ENCODE peak calls at places on chromosomes 5 and 9, in eight cellular contexts. L is heart left ventricle, B is A549, O is pancreas, U is esophagus muscularis mucosa, N is astrocyte, J is transverse colon, H is kidney. D is an unnamed sample. For H3K9me3, the result is how much of the 10 kb centered on the place peaks cover.

GRCh38 chr5:77946381-77947050 is 170.4 kb upstream of the TBCA start:
- DNase-seq in L (no peak), B (no peak), O (no peak), U (no peak), N (no peak), J (no peak), H (no peak), D (no peak)

GRCh38 chr9:73149371-73150067 is 2.1 kb upstream of the ANXA1 start:
- DNase-seq in L (no peak), B (peak), O (no peak), U (no peak), N (peak), J (no peak), H (no peak), D (no peak)

GRCh38 chr5:107469485-107469884 is 201.3 kb downstream of the EFNA5 start:
- DNase-seq in L (no peak), B (peak), O (no peak), U (no peak), N (peak), J (no peak), H (no peak), D (no peak)

GRCh38 chr9:114580609-114581193 is 6.9 kb upstream of the ATP6V1G1 start:
- DNase-seq in L (no peak), B (no peak), O (no peak), U (no peak), N (no peak), J (no peak), H (no peak), D (no peak)

GRCh38 chr5:132221781-132222648 is 5.6 kb downstream of the P4HA2 start:
- DNase-seq in L (peak), B (no peak), O (no peak), U (no peak), N (peak), J (peak), H (no peak), D (no peak)

GRCh38 chr5:73321757-73322452 is 126.7 kb downstream of the FOXD1 start:
- DNase-seq in L (no peak), B (no peak), O (no peak), U (peak), N (peak), J (no peak), H (no peak), D (no peak)

GRCh38 chr5:140356878-140357730 is 2.9 kb upstream of the SLC4A9 start:
- DNase-seq in L (no peak), B (no peak), O (no peak), U (no peak), N (no peak), J (no peak), H (no peak), D (no peak)

GRCh38 chr5:51381801-51382507 is 1.3 kb upstream of the ISL1 start:
- DNase-seq in L (no peak), B (no peak), O (no peak), U (no peak), N (no peak), J (no peak), H (no peak), D (no peak)

GRCh38 chr9:70421272-70422180 is 7.1 kb upstream of the KLF9 start:
- DNase-seq in L (peak), B (no peak), O (no peak), U (no peak), N (peak), J (no peak), H (no peak), D (no peak)

GRCh38 chr5:8456846-8457186 is 587.9 kb downstream of the MTRR start:
- DNase-seq in L (no peak), B (no peak), O (no peak), U (no peak), N (no peak), J (no peak), H (no peak), D (no peak)

GRCh38 chr5:74325866-74326265 is 314.7 kb downstream of the ENC1 start:
- DNase-seq in L (no peak), B (no peak), O (no peak), U (no peak), N (peak), J (no peak), H (no peak), D (no peak)

GRCh38 chr5:90528704-90529233 is 615 bp downstream of the LYSMD3 start:
- DNase-seq in L (no peak), B (no peak), O (no peak), U (no peak), N (peak), J (no peak), H (no peak), D (no peak)

GRCh38 chr5:176812269-176813259 is 2.2 kb downstream of the UNC5A start:
- DNase-seq in L (no peak), B (peak), O (no peak), U (no peak), N (no peak), J (no peak), H (no peak), D (no peak)

GRCh38 chr9:83469722-83470121 is 68.5 kb downstream of the FRMD3 start:
- DNase-seq in L (peak), B (no peak), O (no peak), U (no peak), N (no peak), J (no peak), H (no peak), D (no peak)

GRCh38 chr9:426976-427375 is 212.3 kb downstream of the DOCK8 start:
- DNase-seq in L (no peak), B (no peak), O (no peak), U (no peak), N (no peak), J (no peak), H (no peak), D (no peak)

GRCh38 chr5:1778138-1779020 is 21.3 kb downstream of the MRPL36 start:
- DNase-seq in L (no peak), B (no peak), O (no peak), U (no peak), N (no peak), J (no peak), H (peak), D (no peak)

GRCh38 chr9:99411479-99412100 is 189.5 kb downstream of the SEC61B start:
- DNase-seq in L (peak), B (no peak), O (no peak), U (no peak), N (no peak), J (no peak), H (no peak), D (no peak)

GRCh38 chr5:139038618-139039305 is 159.4 kb downstream of the SIL1 start:
- DNase-seq in L (no peak), B (peak), O (no peak), U (peak), N (no peak), J (no peak), H (no peak), D (no peak)

GRCh38 chr5:103510851-103511553 is 51.6 kb downstream of the NUDT12 start:
- DNase-seq in L (no peak), B (peak), O (no peak), U (no peak), N (no peak), J (no peak), H (no peak), D (no peak)

GRCh38 chr5:167050568-167051214 is 1240.8 kb upstream of the WWC1 start:
- DNase-seq in L (no peak), B (no peak), O (no peak), U (no peak), N (no peak), J (no peak), H (no peak), D (no peak)

GRCh38 chr5:126002222-126002897 is 420.8 kb upstream of the GRAMD2B start:
- DNase-seq in L (peak), B (no peak), O (no peak), U (no peak), N (peak), J (no peak), H (peak), D (no peak)

GRCh38 chr9:3980771-3981170 is 319.1 kb downstream of the GLIS3 start:
- DNase-seq in L (no peak), B (no peak), O (no peak), U (no peak), N (peak), J (no peak), H (peak), D (no peak)

GRCh38 chr9:83280259-83280658 is 217.3 kb upstream of the RASEF start:
- DNase-seq in L (no peak), B (peak), O (no peak), U (peak), N (peak), J (no peak), H (no peak), D (no peak)

GRCh38 chr5:149455889-149456409 is 76.9 kb upstream of the IL17B start:
- DNase-seq in L (peak), B (no peak), O (no peak), U (no peak), N (peak), J (no peak), H (peak), D (no peak)

GRCh38 chr5:181133610-181134231 is 2.8 kb upstream of the OR2V1 start:
- DNase-seq in L (peak), B (peak), O (no peak), U (no peak), N (peak), J (peak), H (peak), D (no peak)

GRCh38 chr9:113461285-113461684 is 2.2 kb upstream of the RGS3 start:
- DNase-seq in L (no peak), B (no peak), O (no peak), U (peak), N (no peak), J (no peak), H (no peak), D (no peak)

GRCh38 chr9:70677336-70677735 is 262.9 kb upstream of the KLF9 start:
- DNase-seq in L (no peak), B (no peak), O (no peak), U (no peak), N (no peak), J (no peak), H (no peak), D (no peak)

GRCh38 chr9:138075496-138075895 is 197.9 kb downstream of the CACNA1B start:
- DNase-seq in L (no peak), B (no peak), O (no peak), U (peak), N (no peak), J (no peak), H (peak), D (peak)

GRCh38 chr9:138075961-138076649 is 198.5 kb downstream of the CACNA1B start:
- DNase-seq in L (peak), B (no peak), O (no peak), U (peak), N (no peak), J (no peak), H (peak), D (no peak)

GRCh38 chr9:138073408-138073807 is 195.8 kb downstream of the CACNA1B start:
- DNase-seq in L (no peak), B (no peak), O (peak), U (no peak), N (no peak), J (no peak), H (peak), D (no peak)

GRCh38 chr9:138073808-138074207 is 196.2 kb downstream of the CACNA1B start:
- DNase-seq in L (peak), B (no peak), O (no peak), U (no peak), N (no peak), J (no peak), H (peak), D (no peak)

DNA sequence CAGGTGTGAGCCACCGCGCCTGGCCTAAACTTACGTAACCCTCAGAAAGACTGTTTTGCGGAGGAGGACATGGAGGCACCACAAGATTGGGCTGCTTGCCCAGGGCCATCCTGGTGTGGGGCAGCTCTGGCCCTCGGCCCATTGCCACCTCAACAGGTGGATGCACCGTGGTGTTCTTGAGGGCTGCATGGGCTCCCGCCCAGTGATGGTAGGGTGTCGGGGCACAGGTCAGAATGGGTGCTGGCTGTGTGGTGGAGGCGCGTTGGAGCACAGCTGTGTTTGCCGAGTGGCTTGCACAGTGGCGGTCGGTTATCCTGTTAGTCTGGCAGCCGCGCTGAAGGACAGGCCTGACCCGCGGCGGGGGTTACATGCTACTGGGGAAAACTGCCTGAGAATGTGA is 196.9 kb downstream of the CACNA1B start:
- DNase-seq in L (peak), B (no peak), O (no peak), U (peak), N (no peak), J (no peak), H (peak), D (no peak)
- H3K9me3 ChIP-seq in L (under half), B (under half), O (under half), U (under half), N (under half), J (under half), H (under half), D (under half)

DNA sequence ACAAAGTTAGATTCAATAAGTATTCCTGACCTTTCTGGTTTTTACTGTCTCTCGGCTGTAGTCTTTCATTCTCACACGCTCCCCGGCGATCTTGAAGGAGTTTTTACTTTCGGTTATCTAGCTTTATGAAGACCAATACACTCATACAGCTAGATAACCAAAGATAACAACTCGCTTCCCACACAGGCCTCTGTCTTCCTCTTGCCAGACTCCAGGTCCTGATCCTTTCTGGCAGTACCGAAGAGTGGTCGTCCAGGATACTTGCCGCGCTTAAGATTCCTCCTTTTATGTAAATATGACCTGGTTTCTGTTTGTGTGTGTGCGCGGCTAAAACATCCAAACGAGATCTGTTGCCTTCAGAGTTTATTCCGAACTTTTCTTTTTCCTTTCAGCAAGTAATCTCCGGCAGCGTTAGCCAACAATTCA is 216.2 kb downstream of the MEF2C start:
- DNase-seq in L (no peak), B (no peak), O (no peak), U (no peak), N (peak), J (no peak), H (no peak), D (no peak)
- H3K27ac ChIP-seq in L (no peak), B (no peak), O (no peak), U (no peak), N (peak), J (no peak), H (no peak), D (no peak)

GRCh38 chr5:16690243-16690839 is 73.5 kb upstream of the RETREG1 start:
- DNase-seq in L (no peak), B (peak), O (no peak), U (no peak), N (peak), J (no peak), H (no peak), D (no peak)
- TF ChIP-seq CTCF in L (peak), B (peak), O (peak), U (no peak), N (peak), J (peak), H (peak), D (no peak)

DNA sequence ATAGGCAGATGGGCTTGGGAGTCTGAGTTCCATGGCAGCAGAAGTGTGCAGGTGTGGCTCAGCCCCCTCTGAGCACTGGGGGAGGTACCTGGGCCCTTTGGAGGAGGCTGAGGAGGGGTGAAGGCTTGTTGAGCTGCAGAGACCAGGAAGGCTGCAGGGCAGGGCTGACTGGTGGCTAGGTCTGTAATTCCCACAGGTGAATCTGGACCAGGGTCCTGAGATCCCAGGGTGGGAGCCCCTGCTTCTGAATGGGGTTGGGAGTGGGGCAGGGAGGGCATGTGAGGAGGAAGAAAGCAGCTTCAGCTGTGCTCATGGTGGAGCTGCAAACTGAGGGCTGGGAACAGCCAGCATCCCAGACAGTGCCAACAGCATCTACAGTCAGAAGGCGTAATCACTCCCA is 111.1 kb downstream of the CACNA1B start:
- DNase-seq in L (no peak), B (no peak), O (no peak), U (no peak), N (no peak), J (no peak), H (peak), D (no peak)
- H3K9me3 ChIP-seq in L (under half), B (under half), O (under half), U (under half), N (under half), J (under half), H (under half), D (under half)

GRCh38 chr9:121763561-121764370 is 112.3 kb downstream of the DAB2IP start:
- DNase-seq in L (no peak), B (no peak), O (peak), U (no peak), N (no peak), J (no peak), H (peak), D (no peak)
- H3K27ac ChIP-seq in L (no peak), B (no peak), O (no peak), U (no peak), N (no peak), J (no peak), H (no peak), D (no peak)